ENCODE peak calls at places on chromosomes 11 and 22, in six cellular contexts. Y is GM12878, I is A549, W is endothelial cell of umbilical vein, Z is K562, A is HepG2. S is an unnamed sample.

GRCh38 chr22:17919276-17920144 is 104.9 kb downstream of the MICAL3 start:
- DNase-seq in Y (no peak), I (no peak), W (no peak), Z (no peak), A (no peak), S (no peak)

GRCh38 chr11:26618441-26618840 is 46.4 kb upstream of the MUC15 start:
- DNase-seq in Y (no peak), I (no peak), W (no peak), Z (no peak), A (no peak), S (no peak)

GRCh38 chr11:19552100-19552499 is 160.5 kb upstream of the NAV2 start:
- DNase-seq in Y (no peak), I (no peak), W (no peak), Z (no peak), A (no peak), S (no peak)

GRCh38 chr22:38135133-38135706 is 24.7 kb upstream of the BAIAP2L2 start:
- DNase-seq in Y (no peak), I (peak), W (peak), Z (no peak), A (no peak), S (peak)

GRCh38 chr11:65856689-65857499 is 1.1 kb downstream of the CFL1 start:
- DNase-seq in Y (no peak), I (no peak), W (peak), Z (peak), A (peak), S (peak)

GRCh38 chr11:76791861-76792260 is 8.7 kb downstream of the TSKU start:
- DNase-seq in Y (no peak), I (no peak), W (no peak), Z (no peak), A (peak), S (peak)

GRCh38 chr11:57432714-57433163 is 5.8 kb upstream of the SLC43A3 start:
- DNase-seq in Y (no peak), I (no peak), W (no peak), Z (peak), A (no peak), S (peak)

GRCh38 chr11:32006799-32007388 is 84.0 kb upstream of the RCN1 start:
- DNase-seq in Y (peak), I (peak), W (peak), Z (peak), A (peak), S (peak)

GRCh38 chr11:78341841-78342240 is 75.8 kb downstream of the GAB2 start:
- DNase-seq in Y (no peak), I (no peak), W (no peak), Z (no peak), A (no peak), S (no peak)

GRCh38 chr22:41917375-41917905 is 2.6 kb upstream of the SHISA8 start:
- DNase-seq in Y (no peak), I (no peak), W (no peak), Z (no peak), A (no peak), S (no peak)

GRCh38 chr11:41309716-41310115 is 149.7 kb downstream of the LRRC4C start:
- DNase-seq in Y (no peak), I (no peak), W (no peak), Z (no peak), A (no peak), S (no peak)

GRCh38 chr22:18947905-18948304 is 11.8 kb upstream of the PRODH start:
- DNase-seq in Y (no peak), I (no peak), W (no peak), Z (no peak), A (no peak), S (no peak)

GRCh38 chr11:76159983-76160661 is 46.2 kb downstream of the WNT11 start:
- DNase-seq in Y (no peak), I (no peak), W (no peak), Z (no peak), A (no peak), S (no peak)

GRCh38 chr11:112410325-112410724 is 149.7 kb upstream of the PLET1 start:
- DNase-seq in Y (no peak), I (no peak), W (no peak), Z (no peak), A (no peak), S (peak)

GRCh38 chr22:28112548-28113043 is 193.5 kb upstream of the PITPNB start:
- DNase-seq in Y (no peak), I (no peak), W (peak), Z (peak), A (peak), S (peak)

GRCh38 chr11:42770444-42771065 is 541.2 kb upstream of the API5 start:
- DNase-seq in Y (no peak), I (no peak), W (peak), Z (peak), A (peak), S (peak)

GRCh38 chr11:11620966-11621880 is 582 bp downstream of the GALNT18 start:
- DNase-seq in Y (no peak), I (peak), W (peak), Z (no peak), A (no peak), S (peak)

GRCh38 chr11:61890536-61891330 is 612 bp downstream of the FADS3 start:
- DNase-seq in Y (no peak), I (peak), W (peak), Z (peak), A (peak), S (peak)

GRCh38 chr11:133228406-133229330 is 303.6 kb downstream of the OPCML start:
- DNase-seq in Y (no peak), I (no peak), W (no peak), Z (no peak), A (no peak), S (no peak)
- TF ChIP-seq MAX in Y (no peak), I (no peak), W (no peak), Z (no peak), A (no peak), S (no peak)

DNA sequence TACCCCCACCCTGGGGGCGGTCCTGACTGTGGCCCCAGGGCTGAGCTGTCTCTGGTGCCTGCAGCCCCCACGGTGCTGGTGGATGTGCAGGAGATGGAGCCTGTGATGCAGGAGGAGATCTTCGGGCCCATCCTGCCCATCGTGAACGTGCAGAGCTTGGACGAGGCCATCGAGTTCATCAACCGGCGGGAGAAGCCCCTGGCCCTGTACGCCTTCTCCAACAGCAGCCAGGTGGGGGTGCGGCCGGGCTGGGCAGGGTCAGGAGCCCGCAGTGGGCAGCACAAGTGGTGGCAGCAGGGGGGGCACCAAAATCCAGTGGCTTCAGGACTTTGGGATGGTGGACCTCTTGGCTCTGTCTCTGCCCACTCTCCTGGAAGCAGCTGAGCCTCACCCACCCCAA is 8.0 kb upstream of the NDUFS8 start:
- DNase-seq in Y (no peak), I (no peak), W (no peak), Z (no peak), A (no peak), S (no peak)
- TF ChIP-seq MYC in Y (no peak), I (no peak), W (no peak), Z (no peak), A (no peak), S (no peak)

GRCh38 chr11:126307706-126308105 is 3.8 kb downstream of the DCPS start:
- DNase-seq in Y (no peak), I (no peak), W (peak), Z (peak), A (peak), S (peak)
- TF ChIP-seq CTCF in Y (peak), I (peak), W (peak), Z (peak), A (peak), S (peak)

DNA sequence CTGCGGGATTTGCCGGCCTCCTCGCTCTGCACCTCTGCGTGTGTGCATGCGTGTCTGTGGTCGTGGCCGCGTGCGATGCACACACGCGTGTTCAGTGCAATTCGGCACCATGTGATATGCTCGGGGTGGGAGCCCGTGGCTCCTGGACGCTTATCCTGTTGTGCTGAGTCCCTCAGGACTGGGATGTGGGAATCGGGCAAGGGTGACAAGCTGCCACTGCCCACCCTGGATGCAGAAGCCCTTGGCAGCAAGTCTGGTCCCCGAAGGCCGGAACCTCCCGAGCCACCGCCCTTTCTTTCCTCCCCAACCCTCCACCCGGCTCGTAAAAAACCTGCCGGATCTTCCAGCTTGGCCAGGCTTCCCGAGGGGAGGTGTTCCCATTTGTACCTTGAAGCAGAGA is 128.2 kb downstream of the PHF21B start:
- DNase-seq in Y (no peak), I (no peak), W (no peak), Z (no peak), A (no peak), S (no peak)
- TF ChIP-seq MAX in Y (no peak), I (no peak), W (no peak), Z (no peak), A (no peak), S (no peak)

GRCh38 chr11:36432747-36433146 is 77.3 kb downstream of the TRAF6 start:
- DNase-seq in Y (no peak), I (no peak), W (no peak), Z (no peak), A (no peak), S (no peak)

GRCh38 chr11:36433896-36434295 is 76.2 kb downstream of the TRAF6 start:
- DNase-seq in Y (no peak), I (no peak), W (no peak), Z (no peak), A (no peak), S (peak)

GRCh38 chr11:36427876-36428275 is 82.2 kb downstream of the TRAF6 start:
- DNase-seq in Y (no peak), I (no peak), W (no peak), Z (no peak), A (no peak), S (no peak)

GRCh38 chr11:36432093-36432469 is 78.0 kb downstream of the TRAF6 start:
- DNase-seq in Y (no peak), I (no peak), W (no peak), Z (no peak), A (no peak), S (no peak)

GRCh38 chr11:36431429-36432092 is 78.5 kb downstream of the TRAF6 start:
- DNase-seq in Y (no peak), I (peak), W (peak), Z (peak), A (peak), S (peak)
- TF ChIP-seq MYC in Y (no peak), I (no peak), W (no peak), Z (no peak), A (no peak), S (no peak)

DNA sequence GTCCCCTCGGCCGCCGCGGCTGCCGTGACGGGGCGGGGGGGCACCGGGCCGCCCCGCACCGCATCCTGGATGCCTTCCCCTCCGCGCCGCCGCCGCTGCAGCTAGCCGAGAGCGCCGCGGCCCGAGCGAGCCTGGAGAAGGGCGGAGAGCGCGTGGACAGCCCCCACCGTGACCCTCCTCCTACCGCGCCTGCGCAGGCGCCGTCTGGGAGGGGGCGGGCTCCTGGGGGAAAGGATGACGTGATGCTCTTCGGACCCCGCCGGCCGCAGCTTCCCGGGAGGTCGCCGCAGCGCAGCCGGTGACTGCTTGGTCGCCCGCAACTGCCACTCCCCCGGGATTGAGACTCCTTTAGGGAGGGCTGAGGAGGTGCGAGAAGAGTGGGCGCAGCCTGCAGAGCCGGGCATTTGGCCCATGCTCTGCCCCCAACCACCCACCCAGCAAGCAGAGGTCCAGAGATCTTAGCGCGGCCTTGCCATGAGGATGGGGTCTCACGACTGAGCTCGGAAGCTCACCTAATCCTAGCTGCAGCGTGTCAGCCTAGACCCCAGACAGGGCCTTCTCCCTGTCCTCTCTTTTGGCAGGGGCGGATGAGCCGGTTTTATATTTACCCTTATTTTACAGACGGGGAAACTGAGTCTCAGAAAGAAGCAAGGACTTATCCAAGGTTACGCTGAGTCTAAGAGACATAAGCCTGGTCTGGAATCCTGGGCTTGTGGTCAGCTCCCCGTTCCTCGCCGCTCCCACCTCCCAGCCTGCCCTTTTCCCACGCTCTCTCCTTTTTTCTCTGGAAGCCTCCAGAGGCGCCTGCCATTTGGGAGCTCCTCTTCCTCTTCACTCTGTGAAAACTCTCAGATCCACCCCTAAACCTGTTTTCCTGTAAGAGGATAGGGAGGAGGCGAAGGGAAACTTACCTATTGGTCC is at the start of gene DENND5A:
- DNase-seq in Y (no peak), I (peak), W (peak), Z (peak), A (peak), S (peak)
- TF ChIP-seq CTCF in Y (no peak), I (no peak), W (no peak), Z (peak), A (peak), S (no peak)

S was measured in NB4.